ENCODE peak calls at places on chromosomes 5 and 9, in nine cellular contexts. Z, V, O, X, J, D, H, M and N are unnamed samples.

GRCh38 chr9:33227013-33227398 is 13.0 kb upstream of the SPINK4 start:
- DNase-seq in O (no peak), J (no peak), M (peak), D (no peak), X (no peak), H (peak), Z (no peak), V (no peak), N (no peak)

GRCh38 chr5:139690385-139691274 is 42.5 kb downstream of the CXXC5 start:
- DNase-seq in O (no peak), H (no peak), Z (no peak), D (no peak), V (no peak), J (peak), X (no peak), M (no peak), N (peak)

GRCh38 chr9:77907581-77907980 is 124.0 kb downstream of the GNAQ start:
- DNase-seq in V (no peak), D (no peak), Z (no peak), H (no peak), M (no peak), J (no peak), O (no peak), X (no peak), N (no peak)

GRCh38 chr5:101679816-101680215 is 616.3 kb downstream of the SLCO4C1 start:
- DNase-seq in H (no peak), D (no peak), Z (no peak), J (no peak), X (no peak), V (no peak), O (no peak), M (no peak), N (peak)

GRCh38 chr9:137295313-137296213 is 6.5 kb downstream of the NRARP start:
- DNase-seq in V (no peak), H (peak), X (no peak), O (no peak), J (peak), M (peak), D (no peak), Z (peak), N (peak)

GRCh38 chr5:149915392-149916260 is 29.0 kb downstream of the PDE6A start:
- DNase-seq in X (no peak), D (no peak), H (peak), O (no peak), J (no peak), M (no peak), Z (no peak), V (no peak), N (peak)

GRCh38 chr5:157366741-157367684 is 93.0 kb upstream of the NIPAL4 start:
- DNase-seq in D (no peak), X (no peak), M (no peak), J (peak), Z (no peak), O (no peak), V (no peak), H (peak), N (peak)

GRCh38 chr9:89046832-89047231 is 55.6 kb downstream of the S1PR3 start:
- DNase-seq in D (no peak), J (no peak), V (no peak), H (no peak), X (no peak), Z (no peak), M (no peak), O (no peak), N (peak)

GRCh38 chr5:19927919-19928318 is 60.1 kb downstream of the CDH18 start:
- DNase-seq in H (no peak), X (no peak), V (no peak), D (no peak), O (no peak), M (no peak), J (no peak), Z (peak), N (peak)

GRCh38 chr9:114456929-114457328 is 48.3 kb downstream of the WHRN start:
- DNase-seq in Z (no peak), J (no peak), X (no peak), M (no peak), H (no peak), V (no peak), D (no peak), O (no peak), N (no peak)

GRCh38 chr9:93299418-93300174 is 115.7 kb downstream of the WNK2 start:
- DNase-seq in V (no peak), X (no peak), O (no peak), Z (no peak), J (peak), D (no peak), H (no peak), M (no peak), N (no peak)

GRCh38 chr5:125874717-125875116 is 548.5 kb upstream of the GRAMD2B start:
- DNase-seq in O (no peak), M (no peak), V (no peak), X (no peak), Z (no peak), H (no peak), J (no peak), D (no peak), N (peak)

GRCh38 chr5:172820046-172820767 is 13.8 kb upstream of the ERGIC1 start:
- DNase-seq in J (no peak), D (no peak), M (no peak), H (no peak), V (no peak), O (no peak), Z (no peak), X (peak), N (peak)

GRCh38 chr5:122924203-122924602 is 78.8 kb downstream of the SNX24 start:
- DNase-seq in M (no peak), O (no peak), D (no peak), X (no peak), Z (no peak), J (no peak), H (no peak), V (no peak), N (no peak)

GRCh38 chr9:121884057-121884512 is 209.0 kb downstream of the TTLL11 start:
- DNase-seq in O (no peak), H (no peak), V (no peak), J (no peak), D (no peak), X (peak), Z (no peak), M (no peak), N (no peak)

GRCh38 chr9:4299006-4299795 is 667 bp downstream of the GLIS3 start:
- DNase-seq in Z (peak), D (no peak), M (no peak), J (peak), O (no peak), V (peak), X (peak), H (peak), N (peak)

GRCh38 chr5:131419877-131420276 is 156.0 kb downstream of the CDC42SE2 start:
- DNase-seq in H (peak), X (no peak), O (no peak), J (no peak), Z (no peak), M (no peak), V (no peak), D (no peak), N (no peak)

GRCh38 chr5:33981408-33982171 is 2.9 kb downstream of the SLC45A2 start:
- DNase-seq in H (no peak), M (no peak), O (no peak), X (no peak), V (no peak), Z (no peak), J (no peak), D (no peak), N (peak)

GRCh38 chr9:8365029-8365428 is 565.5 kb upstream of the DMAC1 start:
- DNase-seq in J (no peak), O (no peak), Z (no peak), H (no peak), M (no peak), D (no peak), X (no peak), V (no peak), N (peak)

GRCh38 chr5:106862450-106863193 is 808.1 kb downstream of the EFNA5 start:
- DNase-seq in V (no peak), D (no peak), M (peak), H (peak), Z (no peak), O (no peak), J (no peak), X (no peak), N (peak)

GRCh38 chr5:81739283-81739682 is 11.6 kb downstream of the SSBP2 start:
- DNase-seq in H (no peak), D (no peak), V (no peak), Z (no peak), J (no peak), X (no peak), M (no peak), O (no peak), N (no peak)

GRCh38 chr5:145531038-145531734 is 304.0 kb downstream of the PRELID2 start:
- DNase-seq in Z (no peak), H (no peak), J (no peak), D (no peak), X (no peak), M (no peak), V (no peak), O (no peak), N (peak)

GRCh38 chr9:129446828-129447550 is 173.9 kb downstream of the C9orf50 start:
- DNase-seq in Z (peak), D (no peak), M (no peak), H (no peak), O (no peak), X (no peak), J (no peak), V (no peak), N (no peak)

GRCh38 chr5:101212942-101213514 is 309.9 kb upstream of the ST8SIA4 start:
- DNase-seq in V (no peak), D (no peak), M (no peak), O (no peak), X (no peak), J (no peak), Z (no peak), H (no peak), N (no peak)

GRCh38 chr5:137856201-137856600 is 11.5 kb upstream of the MYOT start:
- DNase-seq in H (peak), Z (no peak), V (no peak), X (no peak), M (no peak), J (no peak), D (no peak), O (no peak), N (no peak)

GRCh38 chr5:68272289-68272688 is 56.7 kb downstream of the PIK3R1 start:
- DNase-seq in O (no peak), H (no peak), V (no peak), M (no peak), X (no peak), J (no peak), D (no peak), Z (no peak), N (peak)